ENCODE peak calls at places on chromosomes 12 and 14, in nine cellular contexts. N, C, K, Y, Q, E, R, W and F are unnamed samples.
A peak's percentile ranks its signal among the peaks of the same experiment; 100 is the strongest.

GRCh38 chr14:103523583-103523969 is 946 bp upstream of the CKB start:
- DNase-seq in N (no peak), C (no peak), K (no peak), Y (no peak), Q (no peak), E (peak; percentile 70), R (no peak), W (no peak), F (no peak)

GRCh38 chr12:89390802-89391673 is 38.7 kb upstream of the DUSP6 start:
- DNase-seq in N (peak; percentile 85), C (peak; percentile 88), K (no peak), Y (no peak), Q (no peak), E (no peak), R (no peak), W (peak; percentile 68), F (no peak)

GRCh38 chr12:46110928-46111699 is 120.7 kb upstream of the SCAF11 start:
- DNase-seq in N (no peak), C (no peak), K (no peak), Y (no peak), Q (no peak), E (no peak), R (no peak), W (no peak), F (no peak)

GRCh38 chr12:88665051-88665450 is 84.8 kb upstream of the KITLG start:
- DNase-seq in N (peak; percentile 64), C (peak; percentile 74), K (no peak), Y (no peak), Q (no peak), E (no peak), R (no peak), W (no peak), F (no peak)

GRCh38 chr14:103361868-103362267 is 23.3 kb upstream of the MARK3 start:
- DNase-seq in N (peak; percentile 96), C (peak; percentile 97), K (no peak), Y (no peak), Q (no peak), E (no peak), R (no peak), W (peak; percentile 83), F (no peak)

GRCh38 chr12:106127289-106128126 is 11.2 kb downstream of the NUAK1 start:
- DNase-seq in N (no peak), C (no peak), K (no peak), Y (no peak), Q (no peak), E (no peak), R (no peak), W (peak; percentile 69), F (no peak)

GRCh38 chr12:113413488-113413939 is 8.7 kb upstream of the SDSL start:
- DNase-seq in N (no peak), C (no peak), K (no peak), Y (no peak), Q (peak; percentile 42), E (no peak), R (peak; percentile 67), W (peak; percentile 71), F (peak; percentile 33)

GRCh38 chr12:115998119-115998633 is 279.3 kb downstream of the MED13L start:
- DNase-seq in N (peak; percentile 29), C (peak; percentile 51), K (no peak), Y (no peak), Q (no peak), E (peak; percentile 73), R (no peak), W (peak; percentile 56), F (peak; percentile 17)

GRCh38 chr14:68268197-68268596 is 448.6 kb downstream of the RAD51B start:
- DNase-seq in N (no peak), C (no peak), K (no peak), Y (no peak), Q (no peak), E (no peak), R (no peak), W (no peak), F (no peak)

GRCh38 chr14:105354541-105354940 is 40.0 kb downstream of the PACS2 start:
- DNase-seq in N (no peak), C (no peak), K (no peak), Y (no peak), Q (no peak), E (no peak), R (no peak), W (no peak), F (no peak)

GRCh38 chr14:88706425-88706824 is 86.3 kb downstream of the EML5 start:
- DNase-seq in N (peak; percentile 42), C (peak; percentile 55), K (no peak), Y (no peak), Q (no peak), E (no peak), R (no peak), W (no peak), F (no peak)

GRCh38 chr12:48794870-48795269 is 6.0 kb upstream of the ADCY6 start:
- DNase-seq in N (no peak), C (no peak), K (no peak), Y (no peak), Q (no peak), E (no peak), R (no peak), W (no peak), F (no peak)

GRCh38 chr12:70365648-70366518 is at the start of gene KCNMB4:
- DNase-seq in N (peak; percentile 18), C (peak; percentile 46), K (peak; percentile 37), Y (peak; percentile 69), Q (peak; percentile 65), E (peak; percentile 93), R (no peak), W (peak; percentile 40), F (peak; percentile 48)

GRCh38 chr12:56127485-56127887 is 581 bp upstream of the ESYT1 start:
- DNase-seq in N (no peak), C (no peak), K (no peak), Y (no peak), Q (no peak), E (no peak), R (no peak), W (no peak), F (no peak)

GRCh38 chr12:56128669-56129209 is 672 bp downstream of the ESYT1 start:
- DNase-seq in N (no peak), C (peak; percentile 29), K (no peak), Y (peak; percentile 28), Q (peak; percentile 53), E (no peak), R (no peak), W (no peak), F (no peak)

GRCh38 chr12:56126732-56127239 is 1.3 kb upstream of the ESYT1 start:
- DNase-seq in N (no peak), C (no peak), K (no peak), Y (no peak), Q (no peak), E (no peak), R (no peak), W (no peak), F (no peak)

GRCh38 chr12:56129210-56129691 is 1.2 kb downstream of the ESYT1 start:
- DNase-seq in N (peak; percentile 31), C (peak; percentile 51), K (peak; percentile 64), Y (peak; percentile 71), Q (peak; percentile 82), E (peak; percentile 77), R (peak; percentile 74), W (peak; percentile 47), F (peak; percentile 69)

DNA sequence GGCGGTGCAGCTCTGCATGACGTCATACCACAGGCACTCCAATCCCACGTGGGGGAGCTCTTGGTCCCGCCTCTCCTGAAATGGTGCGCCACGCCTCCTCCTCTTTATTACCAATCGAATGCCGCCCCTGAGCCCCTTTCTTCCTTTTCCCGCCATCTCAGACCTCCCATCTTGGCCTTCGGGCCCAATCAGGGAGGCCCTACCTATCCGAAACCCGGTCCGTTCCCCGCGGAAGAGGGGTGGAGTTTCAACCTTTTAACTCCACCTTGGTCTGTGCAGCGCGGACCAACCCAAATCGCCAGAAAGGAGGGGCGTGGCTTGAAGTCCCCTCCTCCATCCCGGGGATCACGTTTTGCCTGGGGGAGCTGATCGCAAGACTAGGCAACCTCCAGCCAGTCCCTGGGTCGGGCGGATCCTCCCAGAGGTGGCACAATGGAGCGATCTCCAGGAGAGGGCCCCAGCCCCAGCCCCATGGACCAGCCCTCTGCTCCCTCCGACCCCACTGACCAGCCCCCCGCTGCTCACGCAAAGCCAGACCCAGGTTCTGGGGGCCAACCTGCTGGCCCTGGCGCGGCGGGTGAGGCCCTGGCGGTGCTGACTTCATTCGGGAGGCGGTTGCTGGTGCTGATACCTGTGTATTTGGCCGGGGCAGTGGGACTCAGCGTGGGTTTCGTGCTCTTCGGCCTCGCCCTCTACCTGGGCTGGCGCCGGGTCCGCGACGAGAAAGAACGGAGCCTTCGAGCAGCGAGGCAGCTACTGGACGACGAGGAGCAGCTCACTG is at the start of gene ESYT1:
- DNase-seq in N (peak; percentile 99), C (peak; percentile 100), K (peak; percentile 99), Y (peak; percentile 95), Q (peak; percentile 98), E (peak; percentile 100), R (peak; percentile 100), W (peak; percentile 100), F (peak; percentile 99)
- TF ChIP-seq CTCF in N (no peak), C (no peak), K (no peak), Y (no peak), Q (no peak), E (peak; percentile 6), R (no peak), W (no peak), F (no peak)

DNA sequence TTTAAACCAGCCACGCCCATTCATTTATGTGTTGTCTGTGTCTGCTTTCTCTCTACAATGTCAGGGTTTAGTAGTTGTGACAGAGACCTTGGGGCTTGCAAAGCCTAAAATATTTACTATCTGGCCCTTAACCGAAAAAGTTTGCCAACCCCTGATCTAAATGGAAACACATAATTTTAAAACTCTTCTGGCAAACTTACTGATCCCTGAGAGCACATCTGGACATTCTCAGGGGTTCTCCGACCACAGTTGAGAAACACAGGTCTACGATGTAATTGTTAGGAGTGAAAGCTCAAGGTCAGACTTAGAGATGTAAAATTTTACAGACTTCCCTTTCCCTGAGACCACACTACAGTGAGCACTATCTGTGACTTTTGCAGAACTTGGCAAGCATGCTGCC is 21.4 kb downstream of the TMTC2 start:
- DNase-seq in N (no peak), C (no peak), K (no peak), Y (no peak), Q (no peak), E (no peak), R (no peak), W (no peak), F (no peak)
- H3K4me3 ChIP-seq in N (no peak overlapping the region), C (no peak overlapping the region), K (no peak overlapping the region), Y (no peak overlapping the region), Q (no peak overlapping the region), E (no peak overlapping the region), R (no peak overlapping the region), W (no peak overlapping the region), F (no peak overlapping the region)

DNA sequence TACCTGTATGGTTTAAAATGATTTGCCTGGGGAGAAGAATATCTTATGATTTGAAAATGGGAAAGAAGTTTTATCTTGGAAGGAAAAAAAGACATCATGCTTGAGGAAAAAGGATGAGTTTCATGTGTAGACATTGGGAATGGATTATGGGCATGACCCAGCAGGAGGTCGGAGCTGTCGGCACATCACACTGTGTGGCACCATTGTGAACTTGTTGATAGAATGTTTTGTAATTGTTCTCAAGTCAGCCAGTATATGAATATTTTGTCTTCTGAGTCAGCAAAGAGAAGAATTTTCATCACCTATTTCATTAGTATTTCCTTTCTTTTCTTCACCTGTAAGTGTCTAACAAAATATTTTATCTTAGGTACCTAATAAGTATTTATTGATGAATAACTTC is 60.0 kb upstream of the HMGA2 start:
- DNase-seq in N (no peak), C (no peak), K (no peak), Y (no peak), Q (no peak), E (no peak), R (no peak), W (no peak), F (no peak)
- H3K4me1 ChIP-seq in N (no peaks in the 10 kb centered on the region), C (no peaks in the 10 kb centered on the region), K (no peaks in the 10 kb centered on the region), Y (no peaks in the 10 kb centered on the region), Q (no peaks in the 10 kb centered on the region), E (peaks cover 20% of the 10 kb centered on the region), R (no peaks in the 10 kb centered on the region), W (no peaks in the 10 kb centered on the region), F (no peaks in the 10 kb centered on the region)

GRCh38 chr14:74879427-74880180 is 2.1 kb upstream of the DLST start:
- DNase-seq in N (no peak), C (no peak), K (no peak), Y (no peak), Q (no peak), E (no peak), R (no peak), W (no peak), F (no peak)
- TF ChIP-seq CTCF in N (no peak), C (no peak), K (no peak), Y (no peak), Q (no peak), E (no peak), R (no peak), W (no peak), F (no peak)